ENCODE peak calls at places on chromosomes 5 and 9, in seven cellular contexts. H is SHP77; J is HTR-8/SVneo; W is stimulated activated CD8-positive, alpha-beta memory T cell treated with anti-CD3 and anti-CD28 coated beads, Interleukin-4, amount 100 ng/mL, for 1 hour; T is mesendoderm; A is activated gamma-delta T cell; B is AG08396. N is an unnamed sample.

GRCh38 chr5:132090107-132090506 is 16.5 kb downstream of the CSF2 start:
- DNase-seq in B (peak), T (no peak), A (no peak), H (no peak), J (peak), W (no peak), N (no peak)

GRCh38 chr9:117411547-117411946 is 3.3 kb downstream of the ASTN2 start:
- DNase-seq in H (peak), T (peak), A (no peak), B (peak), W (no peak), J (no peak), N (no peak)

GRCh38 chr5:36138900-36139683 is 12.6 kb downstream of the LMBRD2 start:
- DNase-seq in B (no peak), W (no peak), T (no peak), A (no peak), J (no peak), H (no peak), N (no peak)

GRCh38 chr9:114300846-114301797 is 21.8 kb upstream of the ORM1 start:
- DNase-seq in A (no peak), J (no peak), T (no peak), W (no peak), H (no peak), B (peak), N (no peak)

GRCh38 chr9:96450613-96451544 is 910 bp downstream of the HABP4 start:
- DNase-seq in J (no peak), W (peak), B (peak), H (peak), T (peak), A (peak), N (peak)

GRCh38 chr5:16585028-16585667 is 31.6 kb downstream of the RETREG1 start:
- DNase-seq in A (no peak), H (no peak), B (no peak), T (peak), W (no peak), J (no peak), N (no peak)

GRCh38 chr5:80239680-80240367 is 16.0 kb downstream of the SERINC5 start:
- DNase-seq in B (no peak), T (no peak), H (no peak), A (no peak), J (no peak), W (no peak), N (no peak)

GRCh38 chr5:435961-436640 is 6.9 kb upstream of the EXOC3 start:
- DNase-seq in H (peak), B (peak), J (peak), T (peak), W (no peak), A (no peak), N (no peak)

GRCh38 chr5:1565737-1566734 is 42.3 kb upstream of the LPCAT1 start:
- DNase-seq in W (no peak), A (no peak), H (no peak), B (no peak), J (no peak), T (no peak), N (no peak)

GRCh38 chr5:107517185-107517868 is 153.4 kb downstream of the EFNA5 start:
- DNase-seq in A (no peak), J (no peak), T (no peak), B (no peak), H (no peak), W (no peak), N (no peak)

GRCh38 chr5:112823656-112824055 is 37.4 kb upstream of the SRP19 start:
- DNase-seq in A (no peak), H (no peak), J (no peak), W (no peak), T (no peak), B (no peak), N (no peak)

GRCh38 chr9:129794549-129794948 is 8.4 kb upstream of the TOR1B start:
- DNase-seq in T (no peak), W (no peak), J (no peak), B (no peak), A (no peak), H (no peak), N (no peak)

GRCh38 chr5:138330813-138331448 is 673 bp downstream of the CDC25C start:
- DNase-seq in T (peak), W (no peak), J (peak), H (no peak), A (no peak), B (no peak), N (no peak)

GRCh38 chr5:1016036-1016435 is 7.4 kb downstream of the NKD2 start:
- DNase-seq in A (no peak), W (no peak), J (no peak), T (no peak), H (no peak), B (no peak), N (no peak)

GRCh38 chr9:89519393-89519805 is 21.5 kb upstream of the SEMA4D start:
- DNase-seq in H (no peak), W (no peak), A (no peak), B (no peak), J (peak), T (no peak), N (no peak)

GRCh38 chr5:98556707-98557106 is 216.8 kb upstream of the RGMB start:
- DNase-seq in J (no peak), W (no peak), H (no peak), A (no peak), T (no peak), B (peak), N (no peak)

GRCh38 chr5:191036-191948 is at the start of gene LRRC14B:
- DNase-seq in H (peak), T (no peak), B (no peak), A (no peak), W (no peak), J (no peak), N (no peak)

GRCh38 chr9:134418986-134419683 is 92.9 kb downstream of the RXRA start:
- DNase-seq in T (no peak), B (no peak), A (no peak), H (no peak), J (no peak), W (no peak), N (no peak)